ENCODE peak calls at places on chromosomes 13 and 19, in seven cellular contexts. One of them, this sample, is unnamed.

GRCh38 chr19:55096061-55096701 is 20.5 kb downstream of the EPS8L1 start:
- ATAC-seq in naive thymus-derived CD8-positive, alpha-beta T cell: no peak
- ATAC-seq in CD4-positive, alpha-beta T cell: no peak
- ATAC-seq in activated CD8-positive, alpha-beta T cell treated with anti-CD3 and anti-CD28 coated beads, Interleukin-2, amount 10 ng/mL, durations not matched to agents 7 days and 5 days: no peak
- ATAC-seq in left colon: no peak
- ATAC-seq in activated naive CD4-positive, alpha-beta T cell treated with anti-CD3 and anti-CD28 coated beads, Interleukin-2, amount 50 U/mL, for 72 hours: no peak
- ATAC-seq in T-cell: no peak
- ATAC-seq in this sample: no peak

GRCh38 chr19:16002380-16002779 is 53.6 kb downstream of the OR10H4 start:
- ATAC-seq in naive thymus-derived CD8-positive, alpha-beta T cell: no peak
- ATAC-seq in CD4-positive, alpha-beta T cell: no peak
- ATAC-seq in activated CD8-positive, alpha-beta T cell treated with anti-CD3 and anti-CD28 coated beads, Interleukin-2, amount 10 ng/mL, durations not matched to agents 7 days and 5 days: no peak
- ATAC-seq in left colon: no peak
- ATAC-seq in activated naive CD4-positive, alpha-beta T cell treated with anti-CD3 and anti-CD28 coated beads, Interleukin-2, amount 50 U/mL, for 72 hours: peak; percentile 17
- ATAC-seq in T-cell: no peak
- ATAC-seq in this sample: no peak

GRCh38 chr19:51811344-51811743 is 16.4 kb downstream of the FPR3 start:
- ATAC-seq in naive thymus-derived CD8-positive, alpha-beta T cell: no peak
- ATAC-seq in CD4-positive, alpha-beta T cell: no peak
- ATAC-seq in activated CD8-positive, alpha-beta T cell treated with anti-CD3 and anti-CD28 coated beads, Interleukin-2, amount 10 ng/mL, durations not matched to agents 7 days and 5 days: no peak
- ATAC-seq in left colon: no peak
- ATAC-seq in activated naive CD4-positive, alpha-beta T cell treated with anti-CD3 and anti-CD28 coated beads, Interleukin-2, amount 50 U/mL, for 72 hours: no peak
- ATAC-seq in T-cell: no peak
- ATAC-seq in this sample: peak; percentile 36

GRCh38 chr13:111145506-111145905 is 30.4 kb downstream of the ARHGEF7 start:
- ATAC-seq in naive thymus-derived CD8-positive, alpha-beta T cell: no peak
- ATAC-seq in CD4-positive, alpha-beta T cell: no peak
- ATAC-seq in activated CD8-positive, alpha-beta T cell treated with anti-CD3 and anti-CD28 coated beads, Interleukin-2, amount 10 ng/mL, durations not matched to agents 7 days and 5 days: no peak
- ATAC-seq in left colon: no peak
- ATAC-seq in activated naive CD4-positive, alpha-beta T cell treated with anti-CD3 and anti-CD28 coated beads, Interleukin-2, amount 50 U/mL, for 72 hours: no peak
- ATAC-seq in T-cell: no peak
- ATAC-seq in this sample: no peak

GRCh38 chr19:5691205-5691929 is 1.3 kb downstream of the RPL36 start:
- ATAC-seq in naive thymus-derived CD8-positive, alpha-beta T cell: no peak
- ATAC-seq in CD4-positive, alpha-beta T cell: no peak
- ATAC-seq in activated CD8-positive, alpha-beta T cell treated with anti-CD3 and anti-CD28 coated beads, Interleukin-2, amount 10 ng/mL, durations not matched to agents 7 days and 5 days: no peak
- ATAC-seq in left colon: peak; percentile 41
- ATAC-seq in activated naive CD4-positive, alpha-beta T cell treated with anti-CD3 and anti-CD28 coated beads, Interleukin-2, amount 50 U/mL, for 72 hours: peak; percentile 4
- ATAC-seq in T-cell: no peak
- ATAC-seq in this sample: no peak

GRCh38 chr19:1064661-1065605 is 2.0 kb upstream of the ARHGAP45 start:
- ATAC-seq in naive thymus-derived CD8-positive, alpha-beta T cell: peak; percentile 30
- ATAC-seq in CD4-positive, alpha-beta T cell: peak; percentile 37
- ATAC-seq in activated CD8-positive, alpha-beta T cell treated with anti-CD3 and anti-CD28 coated beads, Interleukin-2, amount 10 ng/mL, durations not matched to agents 7 days and 5 days: peak; percentile 38
- ATAC-seq in left colon: peak; percentile 66
- ATAC-seq in activated naive CD4-positive, alpha-beta T cell treated with anti-CD3 and anti-CD28 coated beads, Interleukin-2, amount 50 U/mL, for 72 hours: peak; percentile 42
- ATAC-seq in T-cell: peak; percentile 36
- ATAC-seq in this sample: peak; percentile 65

GRCh38 chr19:48186015-48186414 is 15.5 kb downstream of the ZSWIM9 start:
- ATAC-seq in naive thymus-derived CD8-positive, alpha-beta T cell: no peak
- ATAC-seq in CD4-positive, alpha-beta T cell: no peak
- ATAC-seq in activated CD8-positive, alpha-beta T cell treated with anti-CD3 and anti-CD28 coated beads, Interleukin-2, amount 10 ng/mL, durations not matched to agents 7 days and 5 days: no peak
- ATAC-seq in left colon: no peak
- ATAC-seq in activated naive CD4-positive, alpha-beta T cell treated with anti-CD3 and anti-CD28 coated beads, Interleukin-2, amount 50 U/mL, for 72 hours: no peak
- ATAC-seq in T-cell: no peak
- ATAC-seq in this sample: no peak

GRCh38 chr19:54638683-54639082 is 8.4 kb downstream of the LILRB1 start:
- ATAC-seq in naive thymus-derived CD8-positive, alpha-beta T cell: no peak
- ATAC-seq in CD4-positive, alpha-beta T cell: no peak
- ATAC-seq in activated CD8-positive, alpha-beta T cell treated with anti-CD3 and anti-CD28 coated beads, Interleukin-2, amount 10 ng/mL, durations not matched to agents 7 days and 5 days: no peak
- ATAC-seq in left colon: no peak
- ATAC-seq in activated naive CD4-positive, alpha-beta T cell treated with anti-CD3 and anti-CD28 coated beads, Interleukin-2, amount 50 U/mL, for 72 hours: no peak
- ATAC-seq in T-cell: no peak
- ATAC-seq in this sample: no peak

GRCh38 chr19:49911381-49912145 is 14.9 kb upstream of the IL4I1 start:
- ATAC-seq in naive thymus-derived CD8-positive, alpha-beta T cell: no peak
- ATAC-seq in CD4-positive, alpha-beta T cell: peak; percentile 54
- ATAC-seq in activated CD8-positive, alpha-beta T cell treated with anti-CD3 and anti-CD28 coated beads, Interleukin-2, amount 10 ng/mL, durations not matched to agents 7 days and 5 days: no peak
- ATAC-seq in left colon: peak; percentile 12
- ATAC-seq in activated naive CD4-positive, alpha-beta T cell treated with anti-CD3 and anti-CD28 coated beads, Interleukin-2, amount 50 U/mL, for 72 hours: peak; percentile 73
- ATAC-seq in T-cell: peak; percentile 31
- ATAC-seq in this sample: peak; percentile 40

GRCh38 chr13:99421758-99422555 is 79.3 kb upstream of the TM9SF2 start:
- ATAC-seq in naive thymus-derived CD8-positive, alpha-beta T cell: no peak
- ATAC-seq in CD4-positive, alpha-beta T cell: no peak
- ATAC-seq in activated CD8-positive, alpha-beta T cell treated with anti-CD3 and anti-CD28 coated beads, Interleukin-2, amount 10 ng/mL, durations not matched to agents 7 days and 5 days: no peak
- ATAC-seq in left colon: no peak
- ATAC-seq in activated naive CD4-positive, alpha-beta T cell treated with anti-CD3 and anti-CD28 coated beads, Interleukin-2, amount 50 U/mL, for 72 hours: peak; percentile 54
- ATAC-seq in T-cell: no peak
- ATAC-seq in this sample: no peak

GRCh38 chr19:35911790-35912189 is 3.7 kb upstream of the TYROBP start:
- ATAC-seq in naive thymus-derived CD8-positive, alpha-beta T cell: no peak
- ATAC-seq in CD4-positive, alpha-beta T cell: no peak
- ATAC-seq in activated CD8-positive, alpha-beta T cell treated with anti-CD3 and anti-CD28 coated beads, Interleukin-2, amount 10 ng/mL, durations not matched to agents 7 days and 5 days: peak; percentile 35
- ATAC-seq in left colon: no peak
- ATAC-seq in activated naive CD4-positive, alpha-beta T cell treated with anti-CD3 and anti-CD28 coated beads, Interleukin-2, amount 50 U/mL, for 72 hours: no peak
- ATAC-seq in T-cell: no peak
- ATAC-seq in this sample: no peak

GRCh38 chr19:4232614-4233281 is 3.4 kb downstream of the EBI3 start:
- ATAC-seq in naive thymus-derived CD8-positive, alpha-beta T cell: no peak
- ATAC-seq in CD4-positive, alpha-beta T cell: no peak
- ATAC-seq in activated CD8-positive, alpha-beta T cell treated with anti-CD3 and anti-CD28 coated beads, Interleukin-2, amount 10 ng/mL, durations not matched to agents 7 days and 5 days: no peak
- ATAC-seq in left colon: peak; percentile 57
- ATAC-seq in activated naive CD4-positive, alpha-beta T cell treated with anti-CD3 and anti-CD28 coated beads, Interleukin-2, amount 50 U/mL, for 72 hours: no peak
- ATAC-seq in T-cell: no peak
- ATAC-seq in this sample: no peak

GRCh38 chr13:77184455-77184854 is 142.4 kb downstream of the MYCBP2 start:
- ATAC-seq in naive thymus-derived CD8-positive, alpha-beta T cell: peak; percentile 22
- ATAC-seq in CD4-positive, alpha-beta T cell: no peak
- ATAC-seq in activated CD8-positive, alpha-beta T cell treated with anti-CD3 and anti-CD28 coated beads, Interleukin-2, amount 10 ng/mL, durations not matched to agents 7 days and 5 days: peak; percentile 84
- ATAC-seq in left colon: no peak
- ATAC-seq in activated naive CD4-positive, alpha-beta T cell treated with anti-CD3 and anti-CD28 coated beads, Interleukin-2, amount 50 U/mL, for 72 hours: peak; percentile 100
- ATAC-seq in T-cell: no peak
- ATAC-seq in this sample: no peak

GRCh38 chr13:106997219-106997618 is 429.3 kb upstream of the ARGLU1 start:
- ATAC-seq in naive thymus-derived CD8-positive, alpha-beta T cell: no peak
- ATAC-seq in CD4-positive, alpha-beta T cell: no peak
- ATAC-seq in activated CD8-positive, alpha-beta T cell treated with anti-CD3 and anti-CD28 coated beads, Interleukin-2, amount 10 ng/mL, durations not matched to agents 7 days and 5 days: no peak
- ATAC-seq in left colon: no peak
- ATAC-seq in activated naive CD4-positive, alpha-beta T cell treated with anti-CD3 and anti-CD28 coated beads, Interleukin-2, amount 50 U/mL, for 72 hours: no peak
- ATAC-seq in T-cell: no peak
- ATAC-seq in this sample: no peak

GRCh38 chr13:36736119-36736726 is 62.4 kb downstream of the SERTM1 start:
- ATAC-seq in naive thymus-derived CD8-positive, alpha-beta T cell: no peak
- ATAC-seq in CD4-positive, alpha-beta T cell: no peak
- ATAC-seq in activated CD8-positive, alpha-beta T cell treated with anti-CD3 and anti-CD28 coated beads, Interleukin-2, amount 10 ng/mL, durations not matched to agents 7 days and 5 days: no peak
- ATAC-seq in left colon: no peak
- ATAC-seq in activated naive CD4-positive, alpha-beta T cell treated with anti-CD3 and anti-CD28 coated beads, Interleukin-2, amount 50 U/mL, for 72 hours: no peak
- ATAC-seq in T-cell: no peak
- ATAC-seq in this sample: no peak

GRCh38 chr19:56138069-56138468 is 3.0 kb upstream of the ZNF444 start:
- ATAC-seq in naive thymus-derived CD8-positive, alpha-beta T cell: no peak
- ATAC-seq in CD4-positive, alpha-beta T cell: no peak
- ATAC-seq in activated CD8-positive, alpha-beta T cell treated with anti-CD3 and anti-CD28 coated beads, Interleukin-2, amount 10 ng/mL, durations not matched to agents 7 days and 5 days: no peak
- ATAC-seq in left colon: no peak
- ATAC-seq in activated naive CD4-positive, alpha-beta T cell treated with anti-CD3 and anti-CD28 coated beads, Interleukin-2, amount 50 U/mL, for 72 hours: no peak
- ATAC-seq in T-cell: no peak
- ATAC-seq in this sample: no peak

GRCh38 chr19:3803986-3804385 is 17.8 kb upstream of the MATK start:
- ATAC-seq in naive thymus-derived CD8-positive, alpha-beta T cell: no peak
- ATAC-seq in CD4-positive, alpha-beta T cell: no peak
- ATAC-seq in activated CD8-positive, alpha-beta T cell treated with anti-CD3 and anti-CD28 coated beads, Interleukin-2, amount 10 ng/mL, durations not matched to agents 7 days and 5 days: no peak
- ATAC-seq in left colon: no peak
- ATAC-seq in activated naive CD4-positive, alpha-beta T cell treated with anti-CD3 and anti-CD28 coated beads, Interleukin-2, amount 50 U/mL, for 72 hours: no peak
- ATAC-seq in T-cell: no peak
- ATAC-seq in this sample: no peak

GRCh38 chr19:19865750-19866598 is at the start of gene ZNF253:
- ATAC-seq in naive thymus-derived CD8-positive, alpha-beta T cell: peak; percentile 91
- ATAC-seq in CD4-positive, alpha-beta T cell: peak; percentile 90
- ATAC-seq in activated CD8-positive, alpha-beta T cell treated with anti-CD3 and anti-CD28 coated beads, Interleukin-2, amount 10 ng/mL, durations not matched to agents 7 days and 5 days: peak; percentile 96
- ATAC-seq in left colon: peak; percentile 98
- ATAC-seq in activated naive CD4-positive, alpha-beta T cell treated with anti-CD3 and anti-CD28 coated beads, Interleukin-2, amount 50 U/mL, for 72 hours: peak; percentile 93
- ATAC-seq in T-cell: peak; percentile 97
- ATAC-seq in this sample: peak; percentile 100

GRCh38 chr13:19151581-19152263 is 29.9 kb downstream of the TUBA3C start:
- ATAC-seq in naive thymus-derived CD8-positive, alpha-beta T cell: no peak
- ATAC-seq in CD4-positive, alpha-beta T cell: no peak
- ATAC-seq in activated CD8-positive, alpha-beta T cell treated with anti-CD3 and anti-CD28 coated beads, Interleukin-2, amount 10 ng/mL, durations not matched to agents 7 days and 5 days: no peak
- ATAC-seq in left colon: no peak
- ATAC-seq in activated naive CD4-positive, alpha-beta T cell treated with anti-CD3 and anti-CD28 coated beads, Interleukin-2, amount 50 U/mL, for 72 hours: no peak
- ATAC-seq in T-cell: no peak
- ATAC-seq in this sample: no peak

GRCh38 chr13:62837895-62838294 is 1422.2 kb upstream of the PCDH20 start:
- ATAC-seq in naive thymus-derived CD8-positive, alpha-beta T cell: no peak
- ATAC-seq in CD4-positive, alpha-beta T cell: no peak
- ATAC-seq in activated CD8-positive, alpha-beta T cell treated with anti-CD3 and anti-CD28 coated beads, Interleukin-2, amount 10 ng/mL, durations not matched to agents 7 days and 5 days: no peak
- ATAC-seq in left colon: no peak
- ATAC-seq in activated naive CD4-positive, alpha-beta T cell treated with anti-CD3 and anti-CD28 coated beads, Interleukin-2, amount 50 U/mL, for 72 hours: no peak
- ATAC-seq in T-cell: no peak
- ATAC-seq in this sample: no peak

GRCh38 chr19:24065243-24065642 is 21.7 kb upstream of the ZNF254 start:
- ATAC-seq in naive thymus-derived CD8-positive, alpha-beta T cell: no peak
- ATAC-seq in CD4-positive, alpha-beta T cell: no peak
- ATAC-seq in activated CD8-positive, alpha-beta T cell treated with anti-CD3 and anti-CD28 coated beads, Interleukin-2, amount 10 ng/mL, durations not matched to agents 7 days and 5 days: no peak
- ATAC-seq in left colon: no peak
- ATAC-seq in activated naive CD4-positive, alpha-beta T cell treated with anti-CD3 and anti-CD28 coated beads, Interleukin-2, amount 50 U/mL, for 72 hours: no peak
- ATAC-seq in T-cell: no peak
- ATAC-seq in this sample: no peak

GRCh38 chr13:32587774-32588165 is 1.5 kb downstream of the PDS5B start:
- ATAC-seq in naive thymus-derived CD8-positive, alpha-beta T cell: no peak
- ATAC-seq in CD4-positive, alpha-beta T cell: no peak
- ATAC-seq in activated CD8-positive, alpha-beta T cell treated with anti-CD3 and anti-CD28 coated beads, Interleukin-2, amount 10 ng/mL, durations not matched to agents 7 days and 5 days: no peak
- ATAC-seq in left colon: no peak
- ATAC-seq in activated naive CD4-positive, alpha-beta T cell treated with anti-CD3 and anti-CD28 coated beads, Interleukin-2, amount 50 U/mL, for 72 hours: no peak
- ATAC-seq in T-cell: no peak
- ATAC-seq in this sample: no peak

GRCh38 chr13:71864981-71865857 is 1.8 kb downstream of the DACH1 start:
- ATAC-seq in naive thymus-derived CD8-positive, alpha-beta T cell: no peak
- ATAC-seq in CD4-positive, alpha-beta T cell: no peak
- ATAC-seq in activated CD8-positive, alpha-beta T cell treated with anti-CD3 and anti-CD28 coated beads, Interleukin-2, amount 10 ng/mL, durations not matched to agents 7 days and 5 days: peak; percentile 29
- ATAC-seq in left colon: peak; percentile 34
- ATAC-seq in activated naive CD4-positive, alpha-beta T cell treated with anti-CD3 and anti-CD28 coated beads, Interleukin-2, amount 50 U/mL, for 72 hours: peak; percentile 42
- ATAC-seq in T-cell: peak; percentile 18
- ATAC-seq in this sample: peak; percentile 2

GRCh38 chr19:4108767-4109625 is 14.9 kb downstream of the MAP2K2 start:
- ATAC-seq in naive thymus-derived CD8-positive, alpha-beta T cell: peak; percentile 68
- ATAC-seq in CD4-positive, alpha-beta T cell: peak; percentile 59
- ATAC-seq in activated CD8-positive, alpha-beta T cell treated with anti-CD3 and anti-CD28 coated beads, Interleukin-2, amount 10 ng/mL, durations not matched to agents 7 days and 5 days: peak; percentile 68
- ATAC-seq in left colon: peak; percentile 23
- ATAC-seq in activated naive CD4-positive, alpha-beta T cell treated with anti-CD3 and anti-CD28 coated beads, Interleukin-2, amount 50 U/mL, for 72 hours: peak; percentile 31
- ATAC-seq in T-cell: peak; percentile 62
- ATAC-seq in this sample: no peak

GRCh38 chr19:11848594-11849263 is at the start of gene ZNF439:
- ATAC-seq in naive thymus-derived CD8-positive, alpha-beta T cell: peak; percentile 100
- ATAC-seq in CD4-positive, alpha-beta T cell: peak; percentile 100
- ATAC-seq in activated CD8-positive, alpha-beta T cell treated with anti-CD3 and anti-CD28 coated beads, Interleukin-2, amount 10 ng/mL, durations not matched to agents 7 days and 5 days: peak; percentile 100
- ATAC-seq in left colon: peak; percentile 100
- ATAC-seq in activated naive CD4-positive, alpha-beta T cell treated with anti-CD3 and anti-CD28 coated beads, Interleukin-2, amount 50 U/mL, for 72 hours: peak; percentile 100
- ATAC-seq in T-cell: peak; percentile 100
- ATAC-seq in this sample: peak; percentile 98

This sample was measured in gastroesophageal sphincter.